ENCODE peak calls at places on chromosomes 6 and 20, in seven cellular contexts. H is body of pancreas, N is left ventricle myocardium inferior, D is GM23338, P is uterus, S is cardiac muscle cell, Z is fibroblast of mammary gland. C is an unnamed sample.
A peak's percentile ranks its signal among the peaks of the same experiment; 100 is the strongest.

GRCh38 chr6:129302671-129303070 is 407.3 kb downstream of the ARHGAP18 start:
- DNase-seq in H (no peak), N (no peak), D (no peak), P (no peak), S (no peak), Z (no peak), C (no peak)

GRCh38 chr6:35213824-35214756 is at the start of gene SCUBE3:
- DNase-seq in H (no peak), N (peak; percentile 30), D (peak; percentile 86), P (no peak), S (peak; percentile 44), Z (peak; percentile 16), C (peak; percentile 44)

GRCh38 chr6:16337280-16337975 is 99.0 kb downstream of the GMPR start:
- DNase-seq in H (peak; percentile 64), N (peak; percentile 97), D (peak; percentile 40), P (peak; percentile 96), S (peak; percentile 98), Z (peak; percentile 99), C (peak; percentile 55)

GRCh38 chr20:10647471-10647870 is 26.3 kb downstream of the JAG1 start:
- DNase-seq in H (no peak), N (no peak), D (peak; percentile 70), P (peak; percentile 11), S (no peak), Z (peak; percentile 38), C (peak; percentile 72)

GRCh38 chr20:46872315-46873211 is 22.1 kb upstream of the EYA2 start:
- DNase-seq in H (no peak), N (peak; percentile 21), D (peak; percentile 45), P (no peak), S (peak; percentile 41), Z (peak; percentile 42), C (no peak)

GRCh38 chr6:41347349-41348050 is 12.1 kb downstream of the NCR2 start:
- DNase-seq in H (no peak), N (no peak), D (no peak), P (no peak), S (peak; percentile 6), Z (peak; percentile 47), C (peak; percentile 13)

GRCh38 chr20:41145821-41146620 is 8.7 kb downstream of the PLCG1 start:
- DNase-seq in H (no peak), N (peak; percentile 61), D (no peak), P (peak; percentile 45), S (peak; percentile 52), Z (peak; percentile 25), C (no peak)

GRCh38 chr6:18308070-18308735 is 43.9 kb upstream of the DEK start:
- DNase-seq in H (no peak), N (no peak), D (no peak), P (no peak), S (no peak), Z (peak; percentile 9), C (peak; percentile 61)

GRCh38 chr6:14324042-14324441 is 206.5 kb downstream of the CD83 start:
- DNase-seq in H (no peak), N (no peak), D (no peak), P (no peak), S (no peak), Z (no peak), C (peak; percentile 2)

GRCh38 chr20:64212750-64213149 is 42.8 kb upstream of the PCMTD2 start:
- DNase-seq in H (peak; percentile 39), N (peak; percentile 71), D (no peak), P (peak; percentile 50), S (peak; percentile 64), Z (peak; percentile 60), C (peak; percentile 53)

GRCh38 chr20:17849111-17849900 is 119.3 kb downstream of the SNX5 start:
- DNase-seq in H (no peak), N (no peak), D (no peak), P (no peak), S (no peak), Z (no peak), C (no peak)

GRCh38 chr6:12296604-12297003 is 6.4 kb downstream of the EDN1 start:
- DNase-seq in H (no peak), N (no peak), D (no peak), P (no peak), S (no peak), Z (no peak), C (no peak)

GRCh38 chr6:12294851-12295536 is 4.8 kb downstream of the EDN1 start:
- DNase-seq in H (no peak), N (no peak), D (no peak), P (no peak), S (no peak), Z (no peak), C (no peak)

GRCh38 chr6:12295558-12296254 is 5.5 kb downstream of the EDN1 start:
- DNase-seq in H (no peak), N (no peak), D (peak; percentile 12), P (no peak), S (no peak), Z (no peak), C (no peak)

GRCh38 chr6:12297363-12298016 is 7.3 kb downstream of the EDN1 start:
- DNase-seq in H (no peak), N (no peak), D (no peak), P (no peak), S (no peak), Z (no peak), C (no peak)

DNA sequence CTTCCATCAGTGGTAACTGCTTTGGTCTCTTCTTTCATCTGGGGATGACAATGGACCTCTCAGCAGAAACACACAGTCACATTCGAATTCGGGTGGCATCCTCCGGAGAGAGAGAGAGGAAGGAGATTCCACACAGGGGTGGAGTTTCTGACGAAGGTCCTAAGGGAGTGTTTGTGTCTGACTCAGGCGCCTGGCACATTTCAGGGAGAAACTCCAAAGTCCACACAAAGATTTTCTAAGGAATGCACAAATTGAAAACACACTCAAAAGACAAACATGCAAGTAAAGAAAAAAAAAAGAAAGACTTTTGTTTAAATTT is 6.1 kb downstream of the EDN1 start:
- DNase-seq in H (no peak), N (no peak), D (no peak), P (no peak), S (peak; percentile 71), Z (peak; percentile 84), C (peak; percentile 64)
- H3K4me3 ChIP-seq in H (no peak overlapping the region), N (peak overlapping the region; percentile 4), D (no peak overlapping the region), P (no peak overlapping the region), S (no peak overlapping the region), Z (no peak overlapping the region), C (no peak overlapping the region)

DNA sequence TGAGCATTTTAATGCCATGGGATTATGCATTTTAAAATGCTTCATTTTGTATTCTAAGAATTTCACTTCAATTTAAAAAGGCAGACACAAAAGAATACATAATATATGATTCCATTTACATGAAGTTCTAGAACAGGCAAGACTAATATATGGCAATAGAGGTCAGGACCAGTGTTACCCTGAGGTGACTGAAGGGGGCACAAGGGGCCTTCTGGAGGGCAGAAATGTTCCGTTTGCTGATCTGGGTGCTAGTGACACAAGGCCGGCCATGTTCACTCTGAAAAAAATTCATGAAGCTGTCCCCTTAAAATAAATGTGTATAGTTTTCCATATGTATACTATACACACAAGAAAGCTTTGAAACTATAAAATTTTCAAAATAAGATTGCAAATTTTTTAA is 28.5 kb downstream of the TASP1 start:
- DNase-seq in H (no peak), N (no peak), D (peak; percentile 75), P (no peak), S (peak; percentile 5), Z (no peak), C (no peak)
- TF ChIP-seq CTCF in H (no peak), N (no peak), D (peak; percentile 82), P (no peak), S (no peak), Z (peak; percentile 18), C (no peak)

GRCh38 chr20:19212524-19213502 is at the start of gene SLC24A3:
- DNase-seq in H (peak; percentile 36), N (peak; percentile 70), D (peak; percentile 77), P (peak; percentile 81), S (peak; percentile 35), Z (peak; percentile 8), C (peak; percentile 63)
- H3K4me3 ChIP-seq in H (no peak within 1 kb of the TSS), N (peak within 1 kb of the TSS; percentile 65), D (peak within 1 kb of the TSS; percentile 69), P (peak within 1 kb of the TSS; percentile 50), S (peak within 1 kb of the TSS; percentile 44), Z (no peak within 1 kb of the TSS), C (peak within 1 kb of the TSS; percentile 57)

GRCh38 chr6:149563928-149564325 is 2.2 kb upstream of the GINM1 start:
- DNase-seq in H (no peak), N (no peak), D (no peak), P (no peak), S (no peak), Z (no peak), C (no peak)

GRCh38 chr6:149565539-149566371 is 420 bp upstream of the GINM1 start:
- DNase-seq in H (peak; percentile 96), N (peak; percentile 91), D (peak; percentile 95), P (peak; percentile 92), S (peak; percentile 97), Z (peak; percentile 92), C (peak; percentile 96)

GRCh38 chr6:149567846-149568585 is 1.8 kb downstream of the GINM1 start:
- DNase-seq in H (no peak), N (no peak), D (no peak), P (no peak), S (no peak), Z (no peak), C (no peak)

GRCh38 chr6:149567194-149567586 is 1.0 kb downstream of the GINM1 start:
- DNase-seq in H (no peak), N (no peak), D (no peak), P (no peak), S (no peak), Z (no peak), C (no peak)

GRCh38 chr6:149566372-149567193 is at the start of gene GINM1:
- DNase-seq in H (peak; percentile 61), N (peak; percentile 53), D (peak; percentile 77), P (peak; percentile 42), S (peak; percentile 42), Z (no peak), C (peak; percentile 47)
- TF ChIP-seq CTCF in H (no peak), N (no peak), D (peak; percentile 1), P (no peak), S (no peak), Z (no peak), C (no peak)

DNA sequence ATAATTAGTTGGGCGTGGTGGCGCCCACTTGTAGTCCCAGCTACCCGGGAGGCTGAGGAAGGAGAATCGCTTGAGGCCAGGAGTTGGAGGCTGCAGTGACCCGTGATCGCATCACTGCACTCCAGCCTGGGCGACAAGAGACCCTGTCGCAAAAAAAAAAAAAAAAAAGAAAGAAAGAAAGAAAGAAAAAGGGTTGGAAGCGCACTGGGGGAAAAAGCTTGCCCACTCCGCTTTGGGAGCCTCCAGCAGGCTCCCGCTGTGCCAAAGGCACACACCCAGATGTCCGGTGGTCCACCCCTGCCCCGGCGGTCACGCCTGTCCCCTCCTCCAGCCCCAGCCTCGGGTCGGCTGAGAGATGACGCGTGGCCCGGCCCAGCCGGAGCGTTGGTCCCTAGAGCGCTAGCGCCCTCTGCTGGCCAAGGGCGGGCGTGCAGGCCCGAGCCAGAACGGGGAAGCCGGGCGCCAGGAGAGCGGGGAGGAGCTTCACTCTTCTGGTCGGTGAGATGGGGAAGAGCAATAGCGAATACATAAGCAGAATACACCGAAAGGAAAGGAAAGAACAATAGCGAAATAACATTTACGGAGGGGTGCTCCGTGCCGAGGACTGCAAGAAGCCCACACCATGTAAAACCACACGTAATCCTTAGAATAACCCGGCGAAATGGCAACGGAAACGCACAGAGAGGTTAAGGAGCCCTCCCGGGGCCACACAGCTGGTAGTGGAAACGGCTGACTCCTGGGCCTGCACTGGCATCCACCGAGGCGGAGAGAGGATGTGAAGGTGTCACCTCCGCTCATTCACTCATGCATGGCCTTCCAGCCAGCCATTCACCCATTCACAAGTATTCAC is 41.7 kb downstream of the UBE2V1 start:
- DNase-seq in H (peak; percentile 91), N (peak; percentile 89), D (peak; percentile 92), P (peak; percentile 83), S (peak; percentile 85), Z (peak; percentile 68), C (peak; percentile 81)
- H3K4me3 ChIP-seq in H (no peak overlapping the region), N (peak overlapping the region; percentile 59), D (peak overlapping the region; percentile 51), P (peak overlapping the region; percentile 18), S (peak overlapping the region; percentile 25), Z (peak overlapping the region; percentile 47), C (peak overlapping the region; percentile 51)

GRCh38 chr6:26500102-26500501 is at the start of gene BTN1A1:
- DNase-seq in H (no peak), N (no peak), D (peak; percentile 58), P (no peak), S (no peak), Z (no peak), C (no peak)
- TF ChIP-seq CTCF in H (no peak), N (no peak), D (no peak), P (no peak), S (no peak), Z (no peak), C (no peak)